ENCODE peak calls at places on chromosomes 16 and 17, in four cellular contexts. One of them, this sample, is unnamed.
A peak's percentile ranks its signal among the peaks of the same experiment; 100 is the strongest.

GRCh38 chr16:85729907-85730465 is 20.9 kb downstream of the C16orf74 start:
- DNase-seq in GM13977: no peak
- DNase-seq in AML-193: peak; percentile 16
- DNase-seq in NCI-H1436: no peak
- DNase-seq in this sample: no peak

GRCh38 chr16:8921626-8921984 is 39.5 kb downstream of the LITAFD start:
- DNase-seq in GM13977: no peak
- DNase-seq in NCI-H1436: no peak
- DNase-seq in AML-193: no peak
- DNase-seq in this sample: no peak

GRCh38 chr17:36728030-36728991 is 126.9 kb downstream of the MRM1 start:
- DNase-seq in AML-193: no peak
- DNase-seq in GM13977: no peak
- DNase-seq in NCI-H1436: peak; percentile 43
- DNase-seq in this sample: no peak

GRCh38 chr17:65039349-65039988 is 17.1 kb downstream of the GNA13 start:
- DNase-seq in GM13977: peak; percentile 61
- DNase-seq in AML-193: no peak
- DNase-seq in NCI-H1436: no peak
- DNase-seq in this sample: no peak

GRCh38 chr16:75105306-75106061 is 11.1 kb downstream of the LDHD start:
- DNase-seq in GM13977: no peak
- DNase-seq in NCI-H1436: no peak
- DNase-seq in AML-193: peak; percentile 72
- DNase-seq in this sample: no peak

GRCh38 chr17:68057531-68057952 is 22.0 kb downstream of the KPNA2 start:
- DNase-seq in NCI-H1436: no peak
- DNase-seq in AML-193: peak; percentile 53
- DNase-seq in GM13977: no peak
- DNase-seq in this sample: no peak

GRCh38 chr16:57563487-57563750 is 21.0 kb downstream of the ADGRG5 start:
- DNase-seq in GM13977: no peak
- DNase-seq in AML-193: no peak
- DNase-seq in NCI-H1436: no peak
- DNase-seq in this sample: no peak

GRCh38 chr17:61908292-61909037 is 19.3 kb downstream of the INTS2 start:
- DNase-seq in GM13977: no peak
- DNase-seq in AML-193: no peak
- DNase-seq in NCI-H1436: no peak
- DNase-seq in this sample: no peak

GRCh38 chr16:23025692-23026305 is 123.5 kb downstream of the USP31 start:
- DNase-seq in NCI-H1436: no peak
- DNase-seq in GM13977: no peak
- DNase-seq in AML-193: no peak
- DNase-seq in this sample: no peak

GRCh38 chr16:87705780-87706277 is 60.0 kb downstream of the KLHDC4 start:
- DNase-seq in AML-193: no peak
- DNase-seq in GM13977: no peak
- DNase-seq in NCI-H1436: no peak
- DNase-seq in this sample: no peak

GRCh38 chr17:4553669-4554068 is 1.5 kb downstream of the MYBBP1A start:
- DNase-seq in NCI-H1436: no peak
- DNase-seq in AML-193: no peak
- DNase-seq in GM13977: no peak
- DNase-seq in this sample: no peak

GRCh38 chr16:26240807-26241206 is 549.0 kb downstream of the HS3ST4 start:
- DNase-seq in NCI-H1436: peak; percentile 51
- DNase-seq in GM13977: no peak
- DNase-seq in AML-193: no peak
- DNase-seq in this sample: no peak

GRCh38 chr16:27771201-27771910 is 221.4 kb downstream of the KATNIP start:
- DNase-seq in AML-193: no peak
- DNase-seq in NCI-H1436: no peak
- DNase-seq in GM13977: no peak
- DNase-seq in this sample: no peak

GRCh38 chr16:3027983-3028715 is 4.3 kb downstream of the THOC6 start:
- DNase-seq in AML-193: peak; percentile 71
- DNase-seq in GM13977: peak; percentile 97
- DNase-seq in NCI-H1436: peak; percentile 87
- DNase-seq in this sample: no peak

GRCh38 chr17:64741924-64742670 is 80.0 kb upstream of the SMURF2 start:
- DNase-seq in GM13977: no peak
- DNase-seq in AML-193: no peak
- DNase-seq in NCI-H1436: no peak
- DNase-seq in this sample: no peak

GRCh38 chr16:50594332-50595260 is 46.4 kb downstream of the NKD1 start:
- DNase-seq in NCI-H1436: no peak
- DNase-seq in AML-193: no peak
- DNase-seq in GM13977: no peak
- DNase-seq in this sample: no peak

GRCh38 chr16:85514601-85515318 is 98.4 kb upstream of the GSE1 start:
- DNase-seq in AML-193: no peak
- DNase-seq in NCI-H1436: no peak
- DNase-seq in GM13977: no peak
- DNase-seq in this sample: peak; percentile 55

This sample was measured in thoracic aorta.